ENCODE peak calls at places on chromosome 14, in nine cellular contexts. H is SW480, Z is iPS DF 6.9, U is mesothelial cell of epicardium, T is Ammon's horn, F is HEK293T, P is germinal center, Q is nephron progenitor cell, W is body of pancreas. V is an unnamed sample.

GRCh38 chr14:71684323-71684722 is 247.9 kb upstream of the RGS6 start:
- DNase-seq in H (no peak), Q (no peak), T (no peak), U (no peak), P (no peak), Z (no peak), F (no peak), W (no peak), V (no peak)

GRCh38 chr14:70907996-70908917 is 998 bp downstream of the PCNX1 start:
- DNase-seq in F (peak), Z (peak), U (peak), P (peak), W (peak), T (peak), Q (peak), H (peak), V (peak)

GRCh38 chr14:102557434-102558226 is 34.8 kb upstream of the RCOR1 start:
- DNase-seq in T (no peak), Z (no peak), W (no peak), H (no peak), P (no peak), Q (no peak), F (no peak), U (no peak), V (no peak)

GRCh38 chr14:24196071-24197061 is 1.1 kb upstream of the TM9SF1 start:
- DNase-seq in W (no peak), Q (no peak), T (no peak), H (peak), Z (no peak), F (peak), U (no peak), P (peak), V (no peak)

GRCh38 chr14:92565040-92565717 is 51.6 kb downstream of the RIN3 start:
- DNase-seq in Q (no peak), W (no peak), P (no peak), H (no peak), U (no peak), Z (no peak), T (no peak), F (no peak), V (no peak)

GRCh38 chr14:106826833-106827369 is 1300.5 kb downstream of the TMEM121 start:
- DNase-seq in Z (no peak), W (no peak), Q (no peak), U (no peak), P (no peak), H (peak), F (no peak), T (no peak), V (peak)

GRCh38 chr14:100590726-100591452 is 3.7 kb upstream of the BEGAIN start:
- DNase-seq in T (no peak), W (no peak), H (no peak), Q (no peak), P (no peak), U (peak), Z (no peak), F (no peak), V (no peak)

GRCh38 chr14:67446371-67447032 is 34.5 kb upstream of the PLEK2 start:
- DNase-seq in Q (no peak), H (no peak), T (peak), U (no peak), F (no peak), W (peak), Z (no peak), P (no peak), V (no peak)

GRCh38 chr14:51860164-51860835 is at the start of gene GNG2:
- DNase-seq in Q (peak), H (peak), P (peak), T (peak), W (peak), Z (peak), U (peak), F (peak), V (peak)

GRCh38 chr14:103085106-103086091 is 1.4 kb downstream of the LBHD2 start:
- DNase-seq in W (no peak), Z (no peak), Q (no peak), H (no peak), U (no peak), F (no peak), T (no peak), P (no peak), V (no peak)

GRCh38 chr14:72892879-72893635 is 844 bp downstream of the DPF3 start:
- DNase-seq in Q (peak), H (peak), T (peak), W (peak), U (no peak), Z (no peak), F (peak), P (peak), V (no peak)

GRCh38 chr14:88426271-88426670 is 40.8 kb downstream of the SPATA7 start:
- DNase-seq in P (no peak), U (no peak), T (peak), H (no peak), Q (no peak), F (no peak), W (peak), Z (no peak), V (no peak)

GRCh38 chr14:50335989-50336391 is 23.9 kb downstream of the DMAC2L start:
- DNase-seq in W (peak), U (no peak), P (no peak), H (no peak), F (no peak), Z (no peak), Q (peak), T (peak), V (no peak)

GRCh38 chr14:30193791-30194407 is 266.3 kb upstream of the PRKD1 start:
- DNase-seq in P (no peak), U (no peak), Q (no peak), T (no peak), F (no peak), Z (no peak), W (no peak), H (no peak), V (no peak)

GRCh38 chr14:94050231-94050880 is 24.2 kb downstream of the OTUB2 start:
- DNase-seq in P (no peak), Z (no peak), H (no peak), Q (no peak), W (no peak), F (no peak), U (no peak), T (peak), V (no peak)

GRCh38 chr14:100304825-100305445 is 1.3 kb downstream of the SLC25A29 start:
- DNase-seq in P (no peak), Q (peak), U (no peak), H (peak), F (peak), Z (no peak), W (peak), T (peak), V (no peak)

GRCh38 chr14:98951031-98951430 is 321.0 kb downstream of the BCL11B start:
- DNase-seq in F (no peak), P (no peak), Z (no peak), Q (no peak), T (no peak), H (no peak), W (no peak), U (no peak), V (no peak)

GRCh38 chr14:54529811-54530210 is 20.1 kb downstream of the CGRRF1 start:
- DNase-seq in P (no peak), Q (no peak), H (no peak), Z (no peak), T (no peak), F (no peak), U (no peak), W (no peak), V (peak)

GRCh38 chr14:42563313-42563712 is 956.6 kb downstream of the LRFN5 start:
- DNase-seq in U (no peak), T (no peak), F (no peak), Z (no peak), W (no peak), P (no peak), H (no peak), Q (no peak), V (no peak)